ENCODE peak calls at places on chromosomes 4 and X, in six cellular contexts. F is C1 segment of cervical spinal cord, L is SHP77, Y is fibroblast of gingiva, W is DMS 273 treated with DMSO at 0.1 percent for 48 hours, O is T follicular helper cell. B is an unnamed sample.

GRCh38 chr4:40305329-40306193 is 29.6 kb upstream of the CHRNA9 start:
- DNase-seq in F (no peak), L (no peak), Y (no peak), W (no peak), O (no peak), B (no peak)

GRCh38 chrX:136497556-136498048 is at the start of gene HTATSF1:
- DNase-seq in F (no peak), L (no peak), Y (no peak), W (no peak), O (no peak), B (no peak)

GRCh38 chrX:31547416-31547815 is 475.6 kb upstream of the FTHL17 start:
- DNase-seq in F (no peak), L (no peak), Y (peak; percentile 48), W (no peak), O (no peak), B (no peak)

GRCh38 chrX:55356609-55357008 is 91.9 kb upstream of the PAGE3 start:
- DNase-seq in F (no peak), L (no peak), Y (no peak), W (no peak), O (no peak), B (no peak)

GRCh38 chrX:112816908-112817307 is 23.7 kb downstream of the AMOT start:
- DNase-seq in F (no peak), L (no peak), Y (no peak), W (no peak), O (no peak), B (no peak)

GRCh38 chr4:182920676-182921075 is 3.5 kb upstream of the DCTD start:
- DNase-seq in F (no peak), L (no peak), Y (no peak), W (no peak), O (no peak), B (no peak)

GRCh38 chr4:71239365-71239764 is 99.5 kb upstream of the SLC4A4 start:
- DNase-seq in F (no peak), L (no peak), Y (no peak), W (no peak), O (no peak), B (no peak)

GRCh38 chrX:31483336-31483735 is 411.5 kb upstream of the FTHL17 start:
- DNase-seq in F (no peak), L (no peak), Y (peak; percentile 16), W (no peak), O (no peak), B (no peak)

GRCh38 chrX:3263681-3264126 is 82.7 kb downstream of the MXRA5 start:
- DNase-seq in F (no peak), L (no peak), Y (peak; percentile 63), W (no peak), O (no peak), B (no peak)

GRCh38 chr4:145679520-145679919 is 426 bp upstream of the C4orf51 start:
- DNase-seq in F (no peak), L (peak; percentile 92), Y (peak; percentile 88), W (peak; percentile 17), O (no peak), B (no peak)

GRCh38 chr4:53532521-53532920 is 58.8 kb downstream of the LNX1 start:
- DNase-seq in F (no peak), L (no peak), Y (no peak), W (no peak), O (no peak), B (no peak)

GRCh38 chr4:34009951-34010350 is 2234.4 kb downstream of the ARAP2 start:
- DNase-seq in F (no peak), L (no peak), Y (no peak), W (no peak), O (no peak), B (no peak)

GRCh38 chr4:8427761-8428287 is 12.7 kb downstream of the ACOX3 start:
- DNase-seq in F (no peak), L (no peak), Y (peak; percentile 62), W (no peak), O (no peak), B (no peak)

GRCh38 chr4:94548571-94548970 is 96.8 kb downstream of the PDLIM5 start:
- DNase-seq in F (no peak), L (no peak), Y (peak; percentile 17), W (no peak), O (no peak), B (no peak)

GRCh38 chr4:28229092-28229491 is 1368.5 kb downstream of the STIM2 start:
- DNase-seq in F (no peak), L (no peak), Y (peak; percentile 7), W (no peak), O (no peak), B (no peak)

GRCh38 chr4:16573181-16573580 is 325.3 kb downstream of the LDB2 start:
- DNase-seq in F (no peak), L (no peak), Y (peak; percentile 20), W (no peak), O (no peak), B (no peak)